ENCODE peak calls at places on chromosome 20, in seven cellular contexts. M is left lung; P is AG04450; G is WERI-Rb-1; Q is CD4-positive, alpha-beta T cell; C is right lobe of liver; L is lung. H is an unnamed sample.

GRCh38 chr20:32036716-32037355 is 15.2 kb upstream of the HCK start:
- DNase-seq in M (peak), P (no peak), L (no peak), G (no peak), C (no peak), Q (no peak), H (no peak)

GRCh38 chr20:22744341-22745193 is 160.2 kb upstream of the FOXA2 start:
- DNase-seq in P (no peak), C (no peak), L (no peak), Q (no peak), G (no peak), M (no peak), H (no peak)

GRCh38 chr20:7665311-7665863 is 274.9 kb downstream of the HAO1 start:
- DNase-seq in P (no peak), L (no peak), C (no peak), G (no peak), M (no peak), Q (no peak), H (no peak)

GRCh38 chr20:29297411-29298270 is 1959.8 kb upstream of the DEFB115 start:
- DNase-seq in M (no peak), L (no peak), C (no peak), P (no peak), Q (no peak), G (no peak), H (no peak)

GRCh38 chr20:7196481-7196880 is 429.0 kb downstream of the BMP2 start:
- DNase-seq in G (no peak), M (no peak), L (no peak), P (no peak), C (no peak), Q (no peak), H (no peak)

GRCh38 chr20:33211817-33212424 is 5.2 kb upstream of the BPIFA3 start:
- DNase-seq in C (peak), Q (no peak), M (no peak), L (peak), G (peak), P (no peak), H (peak)

GRCh38 chr20:53161473-53161872 is 189.3 kb downstream of the TSHZ2 start:
- DNase-seq in L (no peak), P (no peak), C (no peak), Q (no peak), M (no peak), G (no peak), H (no peak)

GRCh38 chr20:51910202-51911050 is 108.1 kb upstream of the SALL4 start:
- DNase-seq in L (peak), M (no peak), P (no peak), C (no peak), Q (no peak), G (no peak), H (no peak)

GRCh38 chr20:10661261-10661660 is 12.5 kb downstream of the JAG1 start:
- DNase-seq in G (no peak), C (no peak), Q (no peak), M (no peak), P (no peak), L (no peak), H (no peak)

DNA sequence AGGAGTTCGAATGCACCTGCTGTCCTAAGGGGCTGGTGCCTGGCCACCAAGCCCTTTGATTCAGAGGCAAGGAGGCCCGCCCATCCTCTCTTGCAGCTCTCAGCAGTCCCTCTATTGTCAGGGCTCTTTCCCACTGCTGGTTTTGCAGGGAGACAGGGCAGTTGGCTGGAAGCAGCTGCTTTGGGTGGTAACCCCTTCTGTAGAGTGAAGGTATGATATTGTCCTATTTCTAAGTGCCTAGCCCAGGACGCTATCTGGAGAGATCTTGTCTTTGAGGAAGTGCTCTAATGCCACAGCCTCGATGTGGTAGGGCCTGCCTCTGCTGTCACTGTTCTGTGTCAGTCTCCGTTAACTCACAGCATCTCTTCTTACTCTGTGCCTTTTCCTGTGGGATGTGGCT is 5.6 kb downstream of the PLCG1 start:
- DNase-seq in P (no peak), L (no peak), Q (no peak), C (no peak), G (no peak), M (no peak), H (no peak)
- H3K27ac ChIP-seq in P (no peak), L (peak), Q (peak), C (no peak), G (no peak), M (peak), H (no peak)

GRCh38 chr20:17618673-17619013 is 48.8 kb downstream of the DSTN start:
- DNase-seq in G (no peak), M (peak), Q (no peak), L (no peak), P (no peak), C (no peak), H (no peak)

GRCh38 chr20:17619351-17620093 is 49.6 kb downstream of the DSTN start:
- DNase-seq in C (peak), M (peak), Q (no peak), G (no peak), P (no peak), L (no peak), H (peak)

GRCh38 chr20:17616480-17617211 is 46.8 kb downstream of the DSTN start:
- DNase-seq in M (peak), C (no peak), Q (no peak), L (peak), G (no peak), P (no peak), H (peak)

GRCh38 chr20:17617212-17617867 is 47.5 kb downstream of the DSTN start:
- DNase-seq in G (peak), M (peak), L (peak), Q (peak), C (peak), P (no peak), H (peak)

GRCh38 chr20:17617868-17618672 is 48.2 kb downstream of the DSTN start:
- DNase-seq in C (peak), L (no peak), G (no peak), P (no peak), M (peak), Q (no peak), H (peak)
- TF ChIP-seq CTCF in C (no peak), L (no peak), G (no peak), P (no peak), M (no peak), Q (peak), H (no peak)

DNA sequence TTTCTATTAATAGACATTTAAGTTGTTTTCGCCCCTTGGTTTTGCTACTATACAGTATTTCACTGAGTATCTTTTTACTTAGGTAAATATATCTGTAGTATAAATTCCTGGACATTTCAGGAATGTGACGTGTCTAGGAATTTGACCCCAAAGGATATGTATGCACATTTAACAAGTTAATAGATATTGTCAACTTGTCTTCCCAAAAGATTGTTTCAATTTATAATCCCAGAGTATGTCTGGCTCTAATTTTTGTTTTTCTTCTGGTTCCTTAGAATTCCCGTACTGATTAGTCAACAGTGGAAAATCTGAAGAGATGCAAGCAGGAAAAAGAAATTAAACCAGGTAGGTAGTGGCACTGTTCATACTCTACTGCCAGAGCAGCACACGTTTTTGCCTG is 7.1 kb downstream of the PKIG start:
- DNase-seq in C (no peak), L (no peak), G (no peak), Q (no peak), P (no peak), M (no peak), H (no peak)
- H3K27ac ChIP-seq in C (no peak), L (no peak), G (no peak), Q (no peak), P (no peak), M (no peak), H (no peak)

DNA sequence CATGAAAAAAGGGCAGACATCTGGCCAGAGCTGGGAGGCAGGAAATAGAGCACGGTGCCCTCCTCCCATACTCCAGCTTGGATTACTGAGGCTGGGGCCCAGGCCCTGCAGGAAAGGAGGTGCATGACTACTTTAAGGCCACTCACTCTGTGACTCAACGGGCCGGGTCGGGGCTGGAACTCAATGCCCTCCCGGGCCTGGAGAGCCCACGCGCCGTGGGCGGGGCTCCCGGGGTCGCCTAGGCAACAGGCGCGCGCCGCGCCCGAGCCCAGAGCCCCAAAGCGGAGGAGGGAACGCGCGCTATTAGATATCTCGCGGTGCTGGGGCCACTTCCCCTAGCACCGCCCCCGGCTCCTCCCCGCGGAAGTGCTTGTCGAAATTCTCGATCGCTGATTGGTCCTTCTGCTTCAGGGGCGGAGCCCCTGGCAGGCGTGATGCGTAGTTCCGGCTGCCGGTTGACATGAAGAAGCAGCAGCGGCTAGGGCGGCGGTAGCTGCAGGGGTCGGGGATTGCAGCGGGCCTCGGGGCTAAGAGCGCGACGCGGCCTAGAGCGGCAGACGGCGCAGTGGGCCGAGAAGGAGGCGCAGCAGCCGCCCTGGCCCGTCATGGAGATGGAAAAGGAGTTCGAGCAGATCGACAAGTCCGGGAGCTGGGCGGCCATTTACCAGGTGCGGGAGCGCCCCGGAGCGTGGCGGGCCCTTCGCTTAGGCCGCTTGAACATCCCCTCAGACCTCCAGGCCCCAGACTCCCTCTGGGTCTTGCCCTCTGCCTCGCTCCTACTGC is at the start of gene PTPN1:
- DNase-seq in Q (peak), M (peak), C (peak), L (peak), G (peak), P (peak), H (peak)
- TF ChIP-seq CTCF in Q (no peak), M (no peak), C (no peak), L (no peak), G (no peak), P (peak), H (no peak)

DNA sequence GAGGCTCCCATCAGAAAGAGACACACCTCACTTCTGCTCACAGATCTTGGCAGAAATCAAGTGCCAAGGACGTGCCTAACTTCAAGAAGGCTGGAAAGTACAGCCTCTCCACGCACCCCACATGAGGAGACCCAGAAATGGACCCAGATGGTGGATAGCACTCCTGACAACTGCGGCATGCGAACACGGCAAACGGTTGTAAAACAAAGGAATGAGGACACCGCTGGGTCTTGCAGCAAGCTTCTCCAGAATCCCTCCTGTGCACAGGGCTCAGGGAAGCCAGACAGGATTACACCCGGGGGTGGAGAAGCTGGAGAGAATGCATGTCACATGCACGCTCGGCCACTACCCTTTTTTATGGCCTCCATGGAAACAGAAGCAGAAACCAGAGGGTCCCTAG is 59.7 kb upstream of the SIRPA start:
- DNase-seq in G (peak), P (no peak), M (no peak), Q (no peak), C (no peak), L (no peak), H (no peak)
- H3K27ac ChIP-seq in G (no peak), P (no peak), M (no peak), Q (no peak), C (no peak), L (no peak), H (no peak)